ENCODE peak calls at places on chromosomes 3 and 15, in four cellular contexts. D is adrenal gland, Z is heart left ventricle, W is SK-N-SH. Y is an unnamed sample. For H3K4me1, the result is how much of the 10 kb centered on the place peaks cover.

GRCh38 chr15:83289160-83289559 is 4.7 kb upstream of the BNC1 start:
- DNase-seq in D (no peak), W (no peak), Z (no peak), Y (no peak)

GRCh38 chr3:138479355-138479964 is 45.0 kb downstream of the ESYT3 start:
- DNase-seq in Z (no peak), D (no peak), W (peak), Y (no peak)

GRCh38 chr3:105853801-105854432 is 14.9 kb downstream of the CBLB start:
- DNase-seq in W (no peak), D (no peak), Z (no peak), Y (no peak)

GRCh38 chr3:25097023-25097422 is 331.0 kb upstream of the RARB start:
- DNase-seq in D (no peak), Z (no peak), W (no peak), Y (no peak)

GRCh38 chr15:101458908-101459578 is 30.5 kb downstream of the PCSK6 start:
- DNase-seq in W (no peak), D (no peak), Z (no peak), Y (no peak)

GRCh38 chr15:75577401-75578205 is 1.5 kb downstream of the PTPN9 start:
- DNase-seq in D (no peak), Z (no peak), W (peak), Y (no peak)

GRCh38 chr15:28935316-28935715 is 49.5 kb downstream of the APBA2 start:
- DNase-seq in Z (no peak), W (no peak), D (no peak), Y (no peak)

GRCh38 chr3:71110531-71111222 is 472.9 kb downstream of the FOXP1 start:
- DNase-seq in W (no peak), Z (no peak), D (no peak), Y (no peak)

GRCh38 chr3:45666729-45667440 is 22.3 kb upstream of the SACM1L start:
- DNase-seq in D (peak), Z (peak), W (peak), Y (no peak)

GRCh38 chr15:60989696-60990095 is 239.4 kb downstream of the RORA start:
- DNase-seq in W (no peak), Z (no peak), D (no peak), Y (no peak)

GRCh38 chr15:88276821-88277220 is 20.3 kb upstream of the NTRK3 start:
- DNase-seq in D (no peak), W (no peak), Z (no peak), Y (no peak)

GRCh38 chr3:62131620-62132019 is 241.7 kb downstream of the FEZF2 start:
- DNase-seq in Z (no peak), W (peak), D (no peak), Y (no peak)

DNA sequence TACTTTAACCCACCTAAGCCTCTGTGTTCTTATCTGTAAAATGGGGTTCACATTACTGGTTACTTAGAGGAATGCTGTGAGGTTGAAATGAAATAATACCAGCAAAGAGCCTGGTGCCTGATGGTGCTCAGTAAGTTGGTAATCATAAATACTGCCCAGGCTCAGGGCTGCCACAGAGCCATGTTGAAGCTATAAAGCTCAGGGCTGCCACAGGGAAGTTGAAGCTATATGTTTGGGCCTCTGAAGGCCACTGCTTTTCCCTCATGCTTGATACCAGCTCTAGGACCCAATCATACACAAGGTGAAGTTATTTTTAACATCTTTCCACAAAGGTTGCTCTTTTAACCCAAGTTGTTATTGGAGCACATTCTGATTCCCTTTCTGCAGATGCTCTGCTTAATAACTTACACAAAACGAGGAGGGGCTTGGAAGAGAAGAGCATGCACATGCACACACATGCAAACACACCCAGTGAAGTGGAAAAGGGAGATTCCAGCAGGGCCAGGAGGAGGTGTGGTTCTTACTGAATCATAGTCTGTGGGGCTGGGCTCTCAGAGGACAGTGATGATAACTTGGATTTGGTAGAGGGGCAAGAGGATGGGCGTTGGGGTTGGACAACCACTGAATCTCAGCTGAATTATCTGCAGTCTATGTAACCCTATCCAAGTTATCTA is 17.4 kb downstream of the PARP14 start:
- DNase-seq in W (no peak), Z (no peak), D (no peak), Y (no peak)
- H3K4me1 ChIP-seq in W (under half), Z (under half), D (under half), Y (under half)

GRCh38 chr3:123375014-123375940 is 73.6 kb downstream of the ADCY5 start:
- DNase-seq in W (no peak), Z (no peak), D (no peak), Y (no peak)
- H3K4me1 ChIP-seq in W (under half), Z (under half), D (under half), Y (under half)

GRCh38 chr3:194620192-194620591 is 13.0 kb downstream of the TMEM44 start:
- DNase-seq in Z (no peak), D (no peak), W (no peak), Y (no peak)
- H3K4me1 ChIP-seq in Z (under half), D (under half), W (under half), Y (under half)

DNA sequence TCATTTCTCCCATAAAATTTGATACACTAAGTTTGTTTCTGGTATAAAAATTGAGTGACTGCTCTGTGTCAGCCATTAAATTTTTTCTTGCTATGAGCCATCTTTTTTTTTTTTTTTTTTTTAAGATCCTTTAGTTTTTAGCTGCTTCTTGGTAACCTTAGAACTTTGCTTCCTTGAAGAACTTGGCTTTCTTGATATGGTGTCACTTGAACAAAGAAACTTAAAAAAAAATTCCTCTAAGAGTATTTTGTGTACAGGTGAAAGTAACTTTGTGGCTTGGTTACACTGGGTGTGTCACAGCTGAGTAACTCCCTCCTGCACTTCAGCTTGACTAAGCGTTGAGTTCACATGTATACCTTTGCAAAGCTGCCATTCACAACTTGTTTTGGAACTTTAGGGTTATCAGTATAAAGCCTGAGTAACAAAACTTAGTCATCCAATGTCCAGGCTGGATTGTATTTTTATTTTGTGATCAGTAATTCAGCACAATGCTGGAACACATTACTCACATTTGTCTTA is 6.5 kb downstream of the CHD2 start:
- DNase-seq in W (no peak), Z (no peak), D (no peak), Y (no peak)
- H3K4me1 ChIP-seq in W (under half), Z (under half), D (under half), Y (under half)

GRCh38 chr15:85706779-85707518 is 87.8 kb downstream of the KLHL25 start:
- DNase-seq in D (peak), Z (peak), W (no peak), Y (peak)

GRCh38 chr15:85710340-85710842 is 84.3 kb downstream of the KLHL25 start:
- DNase-seq in D (no peak), W (no peak), Z (no peak), Y (no peak)

GRCh38 chr15:85709250-85709649 is 85.5 kb downstream of the KLHL25 start:
- DNase-seq in D (no peak), Z (no peak), W (no peak), Y (no peak)

GRCh38 chr15:85708402-85708932 is 86.3 kb downstream of the KLHL25 start:
- DNase-seq in Z (no peak), W (no peak), D (no peak), Y (no peak)

GRCh38 chr15:85707519-85708338 is 87.0 kb downstream of the KLHL25 start:
- DNase-seq in D (no peak), W (peak), Z (no peak), Y (no peak)
- H3K4me1 ChIP-seq in D (under half), W (under half), Z (under half), Y (under half)

GRCh38 chr15:90266485-90266884 is 1.0 kb downstream of the NGRN start:
- DNase-seq in D (no peak), Z (no peak), W (no peak), Y (no peak)
- H3K4me1 ChIP-seq in D (under half), Z (under half), W (under half), Y (under half)

GRCh38 chr3:141430326-141430725 is 56.5 kb upstream of the RASA2 start:
- DNase-seq in W (no peak), Z (no peak), D (no peak), Y (no peak)

GRCh38 chr3:141426404-141427034 is 58.2 kb downstream of the ZBTB38 start:
- DNase-seq in D (peak), Z (peak), W (no peak), Y (peak)

GRCh38 chr3:141427764-141428163 is 59.1 kb upstream of the RASA2 start:
- DNase-seq in Z (no peak), D (no peak), W (no peak), Y (no peak)

GRCh38 chr3:141431411-141432378 is 55.1 kb upstream of the RASA2 start:
- DNase-seq in Z (no peak), D (no peak), W (no peak), Y (no peak)

GRCh38 chr3:141429371-141430035 is 57.3 kb upstream of the RASA2 start:
- DNase-seq in W (no peak), Z (peak), D (no peak), Y (no peak)
- H3K4me1 ChIP-seq in W (under half), Z (under half), D (under half), Y (under half)

GRCh38 chr3:133568294-133569014 is 5.0 kb upstream of the CDV3 start:
- DNase-seq in D (no peak), Z (no peak), W (no peak), Y (no peak)
- H3K4me1 ChIP-seq in D (under half), Z (under half), W (under half), Y (under half)